ENCODE peak calls at places on chromosomes 3 and 15, in eight cellular contexts. S is activated T-cell treated with anti-CD3 and anti-CD28 coated beads, Interleukin-2, amount 50 U/mL, for 48 hours; G is breast epithelium; W is AG08395; T is activated T-helper 1 cell treated with anti-CD3 and anti-CD28 coated beads, Interleukin-12 subunit alpha, Interleukin-12 subunit beta, Interleukin-2, Interleukin-4 antibody, amounts not matched to agents 30 ng/mL and 10 ng/mL and 1 ng/mL, durations not matched to agents 14 hours and 24 hours and 36 hours; U is AG09309; Q is HS-5; O is esophagus squamous epithelium. D is an unnamed sample.

GRCh38 chr3:8524249-8524648 is 22.6 kb downstream of the LMCD1 start:
- DNase-seq in W (no peak), O (no peak), Q (no peak), U (no peak), T (no peak), G (no peak), S (no peak), D (no peak)

GRCh38 chr3:61903931-61904657 is 342.7 kb downstream of the PTPRG start:
- DNase-seq in W (peak; percentile 27), S (no peak), G (no peak), O (no peak), T (no peak), Q (no peak), U (no peak), D (no peak)

GRCh38 chr3:61637088-61638051 is 76.0 kb downstream of the PTPRG start:
- DNase-seq in O (no peak), Q (peak; percentile 23), W (peak; percentile 30), G (no peak), U (no peak), T (no peak), S (no peak), D (no peak)

GRCh38 chr3:66236281-66236680 is 15.5 kb downstream of the SLC25A26 start:
- DNase-seq in O (no peak), T (no peak), U (no peak), S (no peak), Q (no peak), G (no peak), W (peak; percentile 7), D (no peak)

GRCh38 chr3:119350114-119350513 is 55.9 kb downstream of the ARHGAP31 start:
- DNase-seq in U (no peak), Q (no peak), T (no peak), G (no peak), W (no peak), S (no peak), O (no peak), D (no peak)

GRCh38 chr15:98609144-98609852 is 39.0 kb upstream of the IGF1R start:
- DNase-seq in U (peak; percentile 5), G (no peak), T (no peak), O (no peak), W (peak; percentile 40), S (no peak), Q (peak; percentile 65), D (no peak)

GRCh38 chr3:196620228-196620627 is 19.3 kb upstream of the NRROS start:
- DNase-seq in U (no peak), G (no peak), Q (no peak), W (no peak), O (no peak), T (no peak), S (peak; percentile 65), D (no peak)

GRCh38 chr3:196813903-196814302 is 53.8 kb upstream of the SENP5 start:
- DNase-seq in U (no peak), S (no peak), G (no peak), T (no peak), O (no peak), W (no peak), Q (no peak), D (no peak)

GRCh38 chr15:93066834-93067648 is 22.0 kb downstream of the RGMA start:
- DNase-seq in S (no peak), O (no peak), Q (no peak), W (no peak), G (no peak), U (no peak), T (no peak), D (no peak)

GRCh38 chr3:152835311-152836102 is 576 bp downstream of the P2RY1 start:
- DNase-seq in G (peak; percentile 52), U (no peak), T (no peak), W (peak; percentile 36), Q (peak; percentile 15), S (peak; percentile 64), O (no peak), D (peak; percentile 25)

D was measured in activated T-helper 2 cell treated with anti-CD3 and anti-CD28 coated beads, Interferon-gamma antibody, Interleukin-2, Interleukin-4, amounts not matched to agents 10 μg/mL and 5 μg/mL and 100 μg/mL, durations not matched to agents 14 hours and 24 hours and 36 hours.